ENCODE peak calls at places on chromosomes 16 and 17, in four cellular contexts. J is K562, B is SK-N-SH, Y is GM12878. W is an unnamed sample.

GRCh38 chr17:73290399-73291259 is 21.2 kb downstream of the CDC42EP4 start:
- DNase-seq in J (no peak), B (no peak), Y (no peak), W (no peak)

GRCh38 chr16:22743401-22743800 is 70.6 kb upstream of the HS3ST2 start:
- DNase-seq in B (no peak), J (no peak), Y (no peak), W (no peak)

GRCh38 chr17:61002316-61002736 is 324.7 kb downstream of the BCAS3 start:
- DNase-seq in Y (no peak), J (peak), B (peak), W (no peak)

GRCh38 chr16:7921360-7921759 is 588.7 kb downstream of the RBFOX1 start:
- DNase-seq in J (no peak), B (no peak), Y (no peak), W (no peak)

GRCh38 chr16:84746231-84746630 is 46.4 kb downstream of the USP10 start:
- DNase-seq in J (no peak), Y (no peak), B (no peak), W (no peak)

GRCh38 chr17:4582101-4582501 is 2.2 kb upstream of the SMTNL2 start:
- DNase-seq in B (no peak), Y (no peak), J (no peak), W (no peak)

GRCh38 chr16:73956592-73957495 is 339.8 kb upstream of the PSMD7 start:
- DNase-seq in J (peak), B (peak), Y (peak), W (no peak)

GRCh38 chr17:49978501-49978900 is 9.5 kb downstream of the DLX4 start:
- DNase-seq in J (no peak), Y (no peak), B (no peak), W (no peak)

GRCh38 chr17:50056217-50056960 is 479 bp downstream of the ITGA3 start:
- DNase-seq in Y (no peak), J (peak), B (peak), W (peak)

GRCh38 chr16:87918866-87919680 is 17.3 kb downstream of the CA5A start:
- DNase-seq in B (no peak), J (no peak), Y (no peak), W (no peak)

GRCh38 chr17:77872714-77873517 is 85.6 kb upstream of the TNRC6C start:
- DNase-seq in J (no peak), B (peak), Y (no peak), W (no peak)

GRCh38 chr17:78237403-78238012 is 6.1 kb downstream of the TMEM235 start:
- DNase-seq in J (no peak), Y (no peak), B (peak), W (no peak)

GRCh38 chr17:62781826-62782225 is 26.3 kb downstream of the MARCHF10 start:
- DNase-seq in Y (no peak), J (no peak), B (no peak), W (no peak)

GRCh38 chr16:30354423-30355143 is 525 bp downstream of the CD2BP2 start:
- DNase-seq in J (peak), B (peak), Y (no peak), W (no peak)

GRCh38 chr16:48366165-48367093 is 18.8 kb downstream of the SIAH1 start:
- DNase-seq in J (peak), B (peak), Y (peak), W (no peak)

GRCh38 chr16:11949527-11949926 is 7.7 kb upstream of the NPIPB2 start:
- DNase-seq in J (peak), Y (no peak), B (peak), W (peak)
- TF ChIP-seq NRF1 in J (no peak), Y (no peak), B (no peak), W (no peak)

GRCh38 chr17:36127199-36127881 is 23.7 kb downstream of the CCL4 start:
- DNase-seq in J (no peak), Y (peak), B (no peak), W (no peak)

GRCh38 chr17:36131436-36131835 is 27.8 kb downstream of the CCL4 start:
- DNase-seq in Y (no peak), B (no peak), J (no peak), W (no peak)

GRCh38 chr17:36127882-36128369 is 24.3 kb downstream of the CCL4 start:
- DNase-seq in J (no peak), Y (no peak), B (no peak), W (no peak)

GRCh38 chr17:36129616-36130015 is 26.0 kb downstream of the CCL4 start:
- DNase-seq in B (no peak), Y (no peak), J (no peak), W (no peak)

GRCh38 chr17:36128411-36128978 is 24.9 kb downstream of the CCL4 start:
- DNase-seq in B (no peak), J (no peak), Y (no peak), W (no peak)
- TF ChIP-seq NRF1 in B (no peak), J (no peak), Y (no peak), W (no peak)

GRCh38 chr16:77679901-77680300 is 42.4 kb upstream of the NUDT7 start:
- DNase-seq in J (no peak), Y (no peak), B (no peak), W (no peak)

GRCh38 chr16:77674888-77675287 is 47.4 kb upstream of the NUDT7 start:
- DNase-seq in B (no peak), Y (no peak), J (no peak), W (no peak)

GRCh38 chr16:77679336-77679735 is 43.0 kb upstream of the NUDT7 start:
- DNase-seq in Y (no peak), J (no peak), B (no peak), W (no peak)

GRCh38 chr16:77677129-77677528 is 45.2 kb upstream of the NUDT7 start:
- DNase-seq in Y (no peak), J (no peak), B (no peak), W (no peak)

GRCh38 chr16:77675464-77676324 is 46.6 kb upstream of the NUDT7 start:
- DNase-seq in Y (peak), J (peak), B (peak), W (peak)
- TF ChIP-seq NRF1 in Y (no peak), J (no peak), B (no peak), W (no peak)

DNA sequence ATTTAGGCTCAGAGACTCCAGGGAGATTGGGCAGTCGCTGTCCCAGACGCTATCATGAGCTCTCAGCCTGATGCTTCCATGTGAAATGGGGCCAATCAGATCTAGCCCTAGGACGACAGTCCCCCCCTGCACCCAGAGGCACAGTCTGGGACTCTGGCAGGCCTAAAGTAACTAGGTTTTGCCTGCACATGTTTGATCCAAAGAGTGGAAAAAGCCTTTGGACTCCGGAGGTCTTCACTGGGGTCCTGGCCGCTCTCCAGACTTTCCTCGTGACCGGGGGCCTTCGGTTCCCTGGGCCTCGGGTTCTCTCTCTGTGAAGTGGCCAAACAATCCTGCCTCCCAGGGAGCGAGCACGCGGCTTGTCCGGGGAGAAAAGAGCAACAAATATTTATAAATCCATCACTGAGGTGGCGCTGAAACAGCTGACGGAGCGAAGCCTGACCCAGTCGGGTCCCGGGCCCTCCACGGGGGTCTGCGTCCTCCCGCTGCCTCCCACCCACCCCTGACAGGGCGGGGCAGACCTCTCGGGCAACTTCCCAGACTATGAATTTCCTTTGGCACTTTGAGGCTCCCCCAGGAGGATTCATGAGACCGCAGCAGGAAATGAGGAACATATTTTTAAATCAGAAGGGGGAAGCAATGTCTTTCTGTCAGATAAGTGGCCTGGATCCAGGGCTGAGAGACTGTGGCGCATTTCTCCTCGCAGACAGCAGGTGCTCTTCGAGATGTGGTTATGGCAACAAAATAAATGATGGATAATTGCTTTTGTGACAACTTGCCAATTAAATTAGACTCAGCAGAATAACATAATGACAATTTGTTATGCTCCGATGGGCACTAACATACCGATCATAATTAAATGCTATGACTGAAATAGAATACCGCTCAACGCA is 38.9 kb downstream of the MRPS23 start:
- DNase-seq in B (peak), J (no peak), Y (no peak), W (no peak)
- TF ChIP-seq NRF1 in B (no peak), J (no peak), Y (no peak), W (no peak)

DNA sequence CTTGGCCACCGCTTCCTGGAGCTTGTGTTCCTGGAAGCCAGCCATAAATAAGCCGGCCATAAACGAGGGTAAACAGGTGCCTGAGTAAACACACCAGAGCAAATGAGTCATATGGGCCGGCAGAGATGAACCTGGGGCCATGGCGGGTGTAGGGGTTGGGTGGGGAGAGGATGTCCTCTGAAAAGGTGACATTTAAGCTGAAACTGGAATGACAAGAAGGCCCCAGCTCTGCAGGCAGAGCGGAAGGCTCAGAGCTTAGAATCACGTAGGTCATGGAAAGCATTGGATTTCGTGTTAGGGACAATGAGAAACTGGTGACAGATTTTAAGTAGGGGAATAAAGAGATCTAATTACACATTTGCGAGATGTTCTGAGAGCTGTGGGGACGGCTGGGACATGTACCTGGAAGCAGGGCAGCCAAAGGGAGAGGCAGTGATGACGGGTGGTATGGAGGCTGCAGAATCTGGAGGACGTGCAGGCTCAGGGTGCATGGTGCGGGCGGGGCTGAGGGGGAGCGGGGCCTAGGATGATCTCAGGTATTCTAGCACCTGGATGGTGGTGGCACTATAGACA is 8.1 kb upstream of the DNASE1 start:
- DNase-seq in Y (no peak), J (peak), B (no peak), W (no peak)
- TF ChIP-seq NRF1 in Y (no peak), J (no peak), B (no peak), W (no peak)

GRCh38 chr16:67667817-67668494 is 1.3 kb downstream of the C16orf86 start:
- DNase-seq in J (peak), Y (peak), B (peak), W (peak)
- TF ChIP-seq NRF1 in J (peak), Y (no peak), B (no peak), W (no peak)

W was measured in H1.